ENCODE peak calls at places on chromosomes 16 and 17, in six cellular contexts. T, H, W, N, Y and Z are unnamed samples.

GRCh38 chr16:47461598-47462266 is 601 bp downstream of the PHKB start:
- DNase-seq in Y (no peak), W (no peak), H (peak; percentile 19), N (peak; percentile 60), T (no peak), Z (no peak)

GRCh38 chr17:72771734-72772133 is 320.8 kb downstream of the SLC39A11 start:
- DNase-seq in N (peak; percentile 19), T (no peak), H (no peak), W (no peak), Y (no peak), Z (no peak)

GRCh38 chr17:4858880-4859260 is 25.7 kb downstream of the MINK1 start:
- DNase-seq in W (no peak), N (peak; percentile 40), T (no peak), Y (no peak), H (no peak), Z (no peak)

GRCh38 chr17:75762513-75763268 is 2.3 kb downstream of the GALK1 start:
- DNase-seq in Y (no peak), N (no peak), H (no peak), T (no peak), W (no peak), Z (no peak)

GRCh38 chr16:3520398-3520797 is 19.6 kb downstream of the CLUAP1 start:
- DNase-seq in Y (no peak), H (no peak), W (peak; percentile 5), N (no peak), T (no peak), Z (no peak)

GRCh38 chr17:48612854-48613691 is 2.0 kb downstream of the HOXB8 start:
- DNase-seq in T (peak; percentile 37), Y (peak; percentile 39), N (peak; percentile 57), H (peak; percentile 61), W (no peak), Z (no peak)

GRCh38 chr16:53745126-53745525 is 41.2 kb downstream of the FTO start:
- DNase-seq in H (no peak), T (no peak), N (no peak), Y (no peak), W (no peak), Z (no peak)

GRCh38 chr16:72876981-72877373 is 171.0 kb downstream of the ZFHX3 start:
- DNase-seq in H (no peak), W (no peak), Y (no peak), N (no peak), T (no peak), Z (no peak)

GRCh38 chr17:20053343-20053964 is 44.3 kb downstream of the SPECC1 start:
- DNase-seq in Y (no peak), N (no peak), H (no peak), T (no peak), W (no peak), Z (no peak)

GRCh38 chr17:37170881-37171460 is 204.8 kb upstream of the C17orf78 start:
- DNase-seq in W (no peak), H (no peak), N (peak; percentile 52), Y (no peak), T (no peak), Z (no peak)

GRCh38 chr17:40316571-40317344 is 7.8 kb downstream of the RARA start:
- DNase-seq in W (no peak), N (peak; percentile 85), T (no peak), H (no peak), Y (no peak), Z (no peak)

GRCh38 chr17:2283302-2283701 is 20.3 kb downstream of the SMG6 start:
- DNase-seq in Y (no peak), N (no peak), H (no peak), T (no peak), W (no peak), Z (no peak)

GRCh38 chr17:71213936-71214335 is 906.9 kb upstream of the SOX9 start:
- DNase-seq in W (no peak), T (no peak), H (no peak), N (no peak), Y (no peak), Z (no peak)

GRCh38 chr16:68434654-68435210 is 13.6 kb downstream of the SMPD3 start:
- DNase-seq in T (no peak), Y (no peak), W (no peak), N (no peak), H (no peak), Z (no peak)

GRCh38 chr16:81693047-81693446 is 86.0 kb upstream of the PLCG2 start:
- DNase-seq in N (no peak), H (no peak), T (no peak), Y (no peak), W (no peak), Z (no peak)

GRCh38 chr17:78903101-78903779 is at the start of gene CEP295NL:
- DNase-seq in T (no peak), Y (no peak), H (peak; percentile 44), N (peak; percentile 59), W (no peak), Z (peak; percentile 48)

GRCh38 chr17:44210342-44211192 is 8.9 kb downstream of the UBTF start:
- DNase-seq in N (peak; percentile 94), W (no peak), H (peak; percentile 94), T (peak; percentile 87), Y (peak; percentile 86), Z (peak; percentile 77)

GRCh38 chr17:65987988-65988387 is 203.9 kb downstream of the CEP112 start:
- DNase-seq in W (peak; percentile 4), Y (no peak), T (no peak), N (peak; percentile 86), H (no peak), Z (no peak)

GRCh38 chr17:77875051-77875780 is 83.3 kb upstream of the TNRC6C start:
- DNase-seq in Y (no peak), H (no peak), W (no peak), N (no peak), T (no peak), Z (no peak)

GRCh38 chr16:85051067-85051709 is 23.6 kb downstream of the KIAA0513 start:
- DNase-seq in W (no peak), N (no peak), T (no peak), H (no peak), Y (no peak), Z (no peak)

GRCh38 chr17:51638909-51639308 is 378.6 kb downstream of the UTP18 start:
- DNase-seq in H (no peak), T (no peak), Y (no peak), W (no peak), N (no peak), Z (no peak)

GRCh38 chr17:2171725-2172446 is 117.0 kb downstream of the HIC1 start:
- DNase-seq in Y (no peak), N (peak; percentile 13), T (no peak), W (peak; percentile 96), H (no peak), Z (no peak)

GRCh38 chr17:73156887-73157870 is 7.6 kb upstream of the SSTR2 start:
- DNase-seq in T (no peak), Y (no peak), W (no peak), H (no peak), N (no peak), Z (no peak)

GRCh38 chr16:48129926-48130325 is 25.9 kb downstream of the ABCC12 start:
- DNase-seq in Y (no peak), H (no peak), T (no peak), N (no peak), W (no peak), Z (no peak)

GRCh38 chr17:50209472-50210248 is 8.2 kb upstream of the COL1A1 start:
- DNase-seq in N (peak; percentile 80), H (no peak), Y (no peak), W (peak; percentile 100), T (no peak), Z (no peak)

GRCh38 chr17:71828182-71828596 is 292.6 kb upstream of the SOX9 start:
- DNase-seq in H (no peak), T (no peak), Y (no peak), N (peak; percentile 97), W (peak; percentile 37), Z (no peak)

GRCh38 chr16:57008440-57008839 is 19.1 kb downstream of the NLRC5 start:
- DNase-seq in H (no peak), W (no peak), Y (no peak), T (no peak), N (no peak), Z (no peak)